ENCODE peak calls at places on chromosomes 16 and 17, in four cellular contexts. P is fibroblast of mammary gland, S is right lobe of liver, X is fibroblast of lung. L is an unnamed sample.

GRCh38 chr16:397135-397661 is at the start of gene NME4:
- DNase-seq in P (no peak), S (no peak), X (no peak), L (peak)

GRCh38 chr17:27612160-27612767 is 18.7 kb upstream of the LGALS9 start:
- DNase-seq in P (peak), S (no peak), X (no peak), L (no peak)

GRCh38 chr17:42760652-42761581 is at the start of gene RAMP2:
- DNase-seq in P (no peak), S (no peak), X (no peak), L (peak)

GRCh38 chr17:41404024-41404651 is 6.7 kb upstream of the KRT31 start:
- DNase-seq in P (peak), S (no peak), X (peak), L (no peak)

GRCh38 chr17:38797091-38797490 is 2.3 kb downstream of the PIP4K2B start:
- DNase-seq in P (peak), S (no peak), X (no peak), L (no peak)

GRCh38 chr17:72476575-72476986 is 355.8 kb downstream of the SOX9 start:
- DNase-seq in P (no peak), S (no peak), X (no peak), L (no peak)

GRCh38 chr16:19559242-19559910 is 3.9 kb downstream of the VPS35L start:
- DNase-seq in P (peak), S (no peak), X (peak), L (no peak)

GRCh38 chr16:68969338-68969737 is 126.0 kb downstream of the TANGO6 start:
- DNase-seq in P (no peak), S (no peak), X (no peak), L (no peak)

GRCh38 chr16:89707695-89708094 is 6.2 kb upstream of the SPATA2L start:
- DNase-seq in P (no peak), S (no peak), X (no peak), L (no peak)

GRCh38 chr16:66874079-66874775 is 6.1 kb upstream of the PDP2 start:
- DNase-seq in P (peak), S (peak), X (peak), L (no peak)

GRCh38 chr16:1541293-1542165 is 8.1 kb downstream of the TMEM204 start:
- DNase-seq in P (no peak), S (peak), X (no peak), L (no peak)

GRCh38 chr16:72427786-72428480 is 256.0 kb upstream of the PMFBP1 start:
- DNase-seq in P (no peak), S (no peak), X (no peak), L (no peak)

GRCh38 chr17:43902190-43902589 is 5.1 kb downstream of the MPP2 start:
- DNase-seq in P (no peak), S (no peak), X (no peak), L (no peak)

GRCh38 chr17:19388791-19389190 is 1.8 kb upstream of the MFAP4 start:
- DNase-seq in P (no peak), S (no peak), X (no peak), L (no peak)

GRCh38 chr16:73253922-73254480 is 206.1 kb upstream of the ZFHX3 start:
- DNase-seq in P (no peak), S (no peak), X (no peak), L (no peak)

GRCh38 chr17:78486228-78486802 is 90.9 kb downstream of the DNAH17 start:
- DNase-seq in P (no peak), S (no peak), X (no peak), L (no peak)

GRCh38 chr17:17890773-17891759 is 54.3 kb upstream of the SREBF1 start:
- DNase-seq in P (peak), S (peak), X (peak), L (peak)

GRCh38 chr17:83161298-83162034 is 82.1 kb downstream of the METRNL start:
- DNase-seq in P (peak), S (no peak), X (peak), L (peak)

GRCh38 chr16:19284207-19284606 is 1.3 kb upstream of the CLEC19A start:
- DNase-seq in P (peak), S (peak), X (no peak), L (peak)

GRCh38 chr17:8629371-8630226 is 926 bp downstream of the MYH10 start:
- DNase-seq in P (peak), S (peak), X (peak), L (peak)

GRCh38 chr17:7782237-7782636 is 51.8 kb upstream of the KDM6B start:
- DNase-seq in P (peak), S (no peak), X (peak), L (no peak)

GRCh38 chr16:53612003-53612402 is 91.7 kb downstream of the RPGRIP1L start:
- DNase-seq in P (no peak), S (no peak), X (no peak), L (no peak)

GRCh38 chr16:83068686-83069085 is 441.9 kb downstream of the CDH13 start:
- DNase-seq in P (peak), S (no peak), X (peak), L (no peak)
- TF ChIP-seq CTCF in P (peak), S (peak), X (peak), L (peak)

GRCh38 chr16:3058173-3059030 is 7.0 kb upstream of the IL32 start:
- DNase-seq in P (peak), S (peak), X (peak), L (peak)
- TF ChIP-seq CTCF in P (no peak), S (peak), X (no peak), L (no peak)

GRCh38 chr17:34667656-34668055 is 88.3 kb downstream of the TMEM132E start:
- DNase-seq in P (no peak), S (no peak), X (no peak), L (no peak)

GRCh38 chr17:34668206-34668605 is 88.8 kb downstream of the TMEM132E start:
- DNase-seq in P (no peak), S (no peak), X (no peak), L (no peak)

GRCh38 chr17:34665150-34665802 is 85.9 kb downstream of the TMEM132E start:
- DNase-seq in P (no peak), S (no peak), X (no peak), L (no peak)

GRCh38 chr17:34663714-34664113 is 84.3 kb downstream of the TMEM132E start:
- DNase-seq in P (no peak), S (no peak), X (no peak), L (no peak)

GRCh38 chr17:34665803-34666763 is 86.7 kb downstream of the TMEM132E start:
- DNase-seq in P (no peak), S (no peak), X (no peak), L (no peak)
- TF ChIP-seq CTCF in P (no peak), S (no peak), X (no peak), L (no peak)

DNA sequence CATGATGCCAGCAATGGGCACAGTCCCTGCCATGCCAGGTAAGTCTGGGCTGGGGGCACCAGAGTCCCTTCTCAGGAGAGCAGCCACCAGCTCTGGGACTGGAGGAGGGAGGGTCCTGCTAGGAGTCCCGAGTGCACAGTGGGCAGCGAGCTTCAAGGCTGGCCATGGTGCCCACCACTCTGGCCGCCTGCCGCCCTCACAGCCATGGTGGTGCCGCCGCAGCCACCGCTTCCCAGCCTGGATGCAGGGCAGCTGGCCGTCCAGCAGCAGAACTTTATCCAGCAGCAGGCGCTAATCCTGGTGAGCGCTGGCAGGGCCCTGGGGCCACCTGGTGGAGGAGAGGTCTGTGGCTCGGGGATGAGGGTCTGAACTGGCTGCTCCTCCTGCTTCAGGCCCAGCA is 17.9 kb upstream of the SMIM5 start:
- DNase-seq in P (no peak), S (no peak), X (no peak), L (no peak)
- TF ChIP-seq CTCF in P (no peak), S (no peak), X (no peak), L (no peak)

GRCh38 chr16:86986136-86986535 is 331.1 kb downstream of the C16orf95 start:
- DNase-seq in P (no peak), S (no peak), X (no peak), L (no peak)
- TF ChIP-seq CTCF in P (no peak), S (no peak), X (no peak), L (no peak)

L was measured in upper lobe of right lung.